ENCODE peak calls at places on chromosomes 4 and X, in four cellular contexts. D is neural progenitor cell, K is DMS 273 treated with DMSO at 0.1 percent for 48 hours, E is type B pancreatic cell. M is an unnamed sample.

GRCh38 chr4:108493596-108493931 is 126.8 kb upstream of the RPL34 start:
- DNase-seq in D (no peak), K (no peak), E (no peak), M (no peak)

GRCh38 chrX:95995600-95995999 is 689.0 kb upstream of the DIAPH2 start:
- DNase-seq in D (no peak), K (no peak), E (no peak), M (no peak)

GRCh38 chr4:169604131-169604900 is 8.1 kb downstream of the NEK1 start:
- DNase-seq in D (no peak), K (no peak), E (no peak), M (no peak)

GRCh38 chrX:48919360-48919821 is 567 bp upstream of the PIM2 start:
- DNase-seq in D (no peak), K (no peak), E (no peak), M (no peak)

GRCh38 chr4:37517326-37517725 is 168.8 kb downstream of the RELL1 start:
- DNase-seq in D (no peak), K (no peak), E (no peak), M (no peak)

GRCh38 chr4:27360651-27361347 is 500.2 kb downstream of the STIM2 start:
- DNase-seq in D (peak), K (no peak), E (no peak), M (no peak)

GRCh38 chr4:1992468-1993168 is 16.2 kb downstream of the NELFA start:
- DNase-seq in D (peak), K (no peak), E (no peak), M (peak)

GRCh38 chrX:97743014-97743413 is 859.3 kb downstream of the RPA4 start:
- DNase-seq in D (no peak), K (no peak), E (no peak), M (peak)